ENCODE peak calls at places on chromosomes 12 and 14, in six cellular contexts. W is ovary, Q is psoas muscle, Z is pancreas, O is neural progenitor cell, G is heart right ventricle. M is an unnamed sample.

GRCh38 chr12:39675263-39675662 is 55.7 kb upstream of the ABCD2 start:
- DNase-seq in W (no peak), Q (no peak), Z (no peak), O (no peak), G (no peak), M (no peak)

GRCh38 chr14:68286667-68287066 is 467.1 kb downstream of the RAD51B start:
- DNase-seq in W (no peak), Q (no peak), Z (no peak), O (no peak), G (no peak), M (no peak)

GRCh38 chr12:1913377-1914115 is 4.9 kb downstream of the CACNA2D4 start:
- DNase-seq in W (no peak), Q (no peak), Z (peak; percentile 31), O (no peak), G (no peak), M (peak; percentile 4)

GRCh38 chr12:105740970-105741725 is 397.6 kb downstream of the NUAK1 start:
- DNase-seq in W (peak; percentile 50), Q (peak; percentile 79), Z (no peak), O (no peak), G (peak; percentile 65), M (peak; percentile 44)

GRCh38 chr14:101357038-101357437 is 204.3 kb upstream of the DIO3 start:
- DNase-seq in W (peak; percentile 6), Q (no peak), Z (no peak), O (no peak), G (no peak), M (no peak)

GRCh38 chr12:120110550-120111501 is 5.7 kb downstream of the RAB35 start:
- DNase-seq in W (no peak), Q (peak; percentile 81), Z (no peak), O (peak; percentile 16), G (peak; percentile 48), M (no peak)

GRCh38 chr12:51522696-51523095 is 68.3 kb upstream of the SCN8A start:
- DNase-seq in W (no peak), Q (no peak), Z (no peak), O (no peak), G (no peak), M (no peak)

GRCh38 chr12:62760779-62761178 is 174.2 kb downstream of the PPM1H start:
- DNase-seq in W (no peak), Q (no peak), Z (no peak), O (no peak), G (no peak), M (no peak)

GRCh38 chr14:101561145-101561896 is at the start of gene DIO3:
- DNase-seq in W (peak; percentile 71), Q (peak; percentile 57), Z (no peak), O (peak; percentile 96), G (no peak), M (peak; percentile 73)

GRCh38 chr14:32426596-32427408 is 97.7 kb downstream of the AKAP6 start:
- DNase-seq in W (no peak), Q (no peak), Z (no peak), O (peak; percentile 68), G (no peak), M (no peak)

GRCh38 chr12:591571-592505 is 71.4 kb downstream of the NINJ2 start:
- DNase-seq in W (no peak), Q (peak; percentile 87), Z (peak; percentile 91), O (no peak), G (peak; percentile 88), M (no peak)

GRCh38 chr14:71720978-71721624 is 211.1 kb upstream of the RGS6 start:
- DNase-seq in W (no peak), Q (no peak), Z (no peak), O (peak; percentile 78), G (peak; percentile 52), M (no peak)

GRCh38 chr14:91113829-91114078 is at the start of gene DGLUCY:
- DNase-seq in W (peak; percentile 72), Q (peak; percentile 91), Z (peak; percentile 90), O (no peak), G (peak; percentile 85), M (peak; percentile 79)

GRCh38 chr12:2666411-2666810 is 128.4 kb upstream of the FKBP4 start:
- DNase-seq in W (no peak), Q (no peak), Z (no peak), O (no peak), G (no peak), M (no peak)

GRCh38 chr14:33914676-33915516 is 36.0 kb downstream of the EGLN3 start:
- DNase-seq in W (no peak), Q (no peak), Z (no peak), O (no peak), G (no peak), M (peak; percentile 40)

GRCh38 chr12:43836455-43836989 is 641 bp downstream of the TMEM117 start:
- DNase-seq in W (no peak), Q (no peak), Z (no peak), O (no peak), G (peak; percentile 27), M (peak; percentile 17)

GRCh38 chr12:58033831-58034230 is 92.5 kb downstream of the ATP23 start:
- DNase-seq in W (no peak), Q (no peak), Z (no peak), O (no peak), G (no peak), M (no peak)

GRCh38 chr12:12723147-12723680 is 6.0 kb downstream of the CDKN1B start:
- DNase-seq in W (no peak), Q (no peak), Z (no peak), O (no peak), G (no peak), M (no peak)

GRCh38 chr12:125151284-125151683 is 86.0 kb downstream of the AACS start:
- DNase-seq in W (no peak), Q (no peak), Z (no peak), O (no peak), G (no peak), M (no peak)

GRCh38 chr12:40584763-40585162 is 107.5 kb upstream of the CNTN1 start:
- DNase-seq in W (no peak), Q (no peak), Z (no peak), O (no peak), G (no peak), M (no peak)

GRCh38 chr12:34402228-34402898 is 380.1 kb downstream of the ALG10 start:
- DNase-seq in W (peak; percentile 2), Q (peak; percentile 35), Z (peak; percentile 42), O (no peak), G (peak; percentile 2), M (peak; percentile 5)

GRCh38 chr12:96811083-96811482 is 96.0 kb upstream of the NEDD1 start:
- DNase-seq in W (no peak), Q (no peak), Z (no peak), O (no peak), G (no peak), M (no peak)

GRCh38 chr12:3216726-3217682 is 139.8 kb downstream of the TSPAN9 start:
- DNase-seq in W (no peak), Q (no peak), Z (no peak), O (no peak), G (peak; percentile 45), M (peak; percentile 47)

GRCh38 chr14:103696027-103696402 is 19.2 kb downstream of the XRCC3 start:
- DNase-seq in W (no peak), Q (no peak), Z (peak; percentile 30), O (no peak), G (no peak), M (no peak)

GRCh38 chr14:103697601-103698379 is 17.5 kb downstream of the XRCC3 start:
- DNase-seq in W (no peak), Q (peak; percentile 43), Z (peak; percentile 78), O (no peak), G (no peak), M (no peak)

GRCh38 chr14:103696466-103697071 is 18.7 kb downstream of the XRCC3 start:
- DNase-seq in W (no peak), Q (peak; percentile 80), Z (peak; percentile 60), O (no peak), G (peak; percentile 68), M (peak; percentile 69)

GRCh38 chr14:103698380-103699260 is 16.6 kb downstream of the XRCC3 start:
- DNase-seq in W (no peak), Q (peak; percentile 51), Z (peak; percentile 95), O (no peak), G (no peak), M (no peak)

DNA sequence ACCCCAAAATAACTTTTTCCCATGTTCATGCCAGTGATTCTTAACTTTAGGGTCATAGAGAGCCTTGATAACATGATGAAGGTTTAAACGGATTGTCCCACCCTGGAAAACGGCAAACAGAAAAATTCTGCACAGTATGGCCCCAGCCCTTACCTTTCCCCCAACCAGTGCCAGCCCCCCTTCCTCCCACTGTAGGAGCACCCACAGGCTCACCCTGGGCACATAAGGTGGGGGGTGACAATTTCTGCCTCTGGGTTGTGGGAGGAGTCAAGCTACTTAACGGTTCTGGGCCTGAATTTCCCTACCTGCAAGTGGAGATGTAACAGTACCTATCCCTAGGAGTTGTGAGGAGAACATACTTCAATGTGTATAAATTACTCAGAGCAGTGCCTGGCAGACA is 18.1 kb downstream of the XRCC3 start:
- DNase-seq in W (no peak), Q (no peak), Z (peak; percentile 9), O (no peak), G (no peak), M (no peak)
- H3K27ac ChIP-seq in W (no peak overlapping the region), Q (peak overlapping the region; percentile 64), Z (no peak overlapping the region), O (peak overlapping the region; percentile 58), G (peak overlapping the region; percentile 65), M (peak overlapping the region; percentile 67)

DNA sequence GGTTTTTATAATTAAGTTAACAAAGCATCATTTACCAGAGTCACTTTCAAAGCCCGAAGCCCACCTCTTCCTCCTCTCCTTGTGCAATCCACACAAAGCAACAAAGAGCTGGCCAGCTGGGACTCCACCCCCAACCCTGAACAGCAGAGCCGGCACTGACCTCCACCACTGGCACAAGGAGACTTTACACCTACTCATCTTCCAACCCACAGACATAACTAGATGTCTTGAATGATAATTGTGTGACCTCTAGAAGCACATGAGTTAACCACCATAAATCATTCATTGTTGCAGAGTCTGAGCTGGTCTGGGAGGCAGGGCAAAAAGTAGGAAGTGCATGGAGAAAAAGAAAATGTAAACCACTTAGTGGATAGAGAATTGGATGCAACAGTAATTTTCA is 72.2 kb downstream of the ST8SIA1 start:
- DNase-seq in W (no peak), Q (no peak), Z (no peak), O (peak; percentile 51), G (no peak), M (no peak)
- H3K27ac ChIP-seq in W (no peak overlapping the region), Q (no peak overlapping the region), Z (no peak overlapping the region), O (no peak overlapping the region), G (no peak overlapping the region), M (no peak overlapping the region)

DNA sequence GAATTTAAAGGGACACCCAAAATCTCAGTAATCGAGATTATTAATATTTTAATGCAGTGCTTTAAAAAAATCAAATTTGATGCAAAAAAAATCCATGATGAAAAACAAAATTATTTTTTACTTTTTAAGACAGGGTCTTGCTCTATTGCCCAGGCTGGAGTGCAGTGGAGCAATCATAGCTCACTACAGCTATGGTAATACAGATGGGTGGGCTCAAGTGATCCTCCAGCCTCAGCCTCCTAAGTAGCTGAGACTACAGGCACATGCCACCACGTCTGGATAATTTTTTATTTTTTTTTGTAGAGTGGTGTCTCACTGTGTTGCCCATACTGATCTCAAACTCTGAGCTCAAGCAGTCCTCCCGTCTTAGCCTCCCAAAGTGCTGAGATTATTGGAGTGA is 62.9 kb downstream of the TRAF3 start:
- DNase-seq in W (no peak), Q (no peak), Z (no peak), O (no peak), G (no peak), M (no peak)
- H3K27ac ChIP-seq in W (no peak overlapping the region), Q (no peak overlapping the region), Z (no peak overlapping the region), O (no peak overlapping the region), G (no peak overlapping the region), M (no peak overlapping the region)

DNA sequence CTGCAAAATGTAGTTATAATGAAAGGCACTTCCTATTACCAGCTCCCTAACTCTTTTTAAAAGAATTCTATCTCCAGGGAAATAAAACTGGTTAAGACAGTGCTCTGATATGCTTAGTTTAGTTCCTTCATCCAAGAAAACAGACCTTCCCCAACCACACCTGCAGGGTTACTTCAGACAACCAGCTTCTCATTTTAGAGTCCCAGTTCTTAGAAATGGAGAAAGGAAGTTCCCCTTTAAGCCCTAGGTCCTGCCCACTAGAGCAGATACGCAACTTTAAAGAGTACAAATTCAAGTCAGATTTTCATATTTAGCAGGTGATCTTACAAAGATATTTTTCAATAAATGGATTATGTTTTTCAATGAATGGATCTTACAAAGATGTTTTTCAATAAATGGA is 4.4 kb upstream of the WSB2 start:
- DNase-seq in W (no peak), Q (no peak), Z (no peak), O (no peak), G (no peak), M (no peak)
- H3K27ac ChIP-seq in W (no peak overlapping the region), Q (no peak overlapping the region), Z (no peak overlapping the region), O (no peak overlapping the region), G (no peak overlapping the region), M (no peak overlapping the region)